ENCODE peak calls at places on chromosomes 11 and 22, in four cellular contexts. X is spleen, J is tibial nerve, P is heart left ventricle. D is an unnamed sample.

GRCh38 chr22:20117656-20118571 is 888 bp upstream of the TRMT2A start:
- DNase-seq in X (peak; percentile 92), J (no peak), P (no peak), D (no peak)

GRCh38 chr11:10885703-10886363 is 28.0 kb upstream of the ZBED5 start:
- DNase-seq in X (no peak), J (no peak), P (peak; percentile 54), D (no peak)

GRCh38 chr11:134026655-134027343 is 42.1 kb upstream of the JAM3 start:
- DNase-seq in X (no peak), J (no peak), P (no peak), D (no peak)

GRCh38 chr11:10659339-10660216 is 34.0 kb downstream of the IRAG1 start:
- DNase-seq in X (no peak), J (no peak), P (no peak), D (peak; percentile 84)

GRCh38 chr11:120088056-120088455 is 49.9 kb downstream of the TRIM29 start:
- DNase-seq in X (no peak), J (no peak), P (no peak), D (no peak)

GRCh38 chr11:131413217-131413616 is 42.8 kb downstream of the NTM start:
- DNase-seq in X (no peak), J (no peak), P (no peak), D (no peak)

GRCh38 chr22:33811208-33811607 is 109.1 kb downstream of the LARGE1 start:
- DNase-seq in X (no peak), J (no peak), P (no peak), D (no peak)

GRCh38 chr22:19448076-19448607 is 631 bp upstream of the C22orf39 start:
- DNase-seq in X (no peak), J (no peak), P (peak; percentile 19), D (no peak)

GRCh38 chr11:131914299-131914902 is 544.0 kb downstream of the NTM start:
- DNase-seq in X (no peak), J (no peak), P (no peak), D (no peak)

GRCh38 chr11:27653990-27654758 is 46.1 kb downstream of the BDNF start:
- DNase-seq in X (no peak), J (no peak), P (no peak), D (no peak)

GRCh38 chr11:113267536-113267935 is 46.8 kb upstream of the TTC12 start:
- DNase-seq in X (no peak), J (no peak), P (no peak), D (no peak)

GRCh38 chr11:129223701-129224149 is 31.6 kb upstream of the ARHGAP32 start:
- DNase-seq in X (no peak), J (no peak), P (no peak), D (no peak)

GRCh38 chr11:20112291-20113146 is 47.8 kb downstream of the DBX1 start:
- DNase-seq in X (no peak), J (no peak), P (peak; percentile 84), D (peak; percentile 79)

DNA sequence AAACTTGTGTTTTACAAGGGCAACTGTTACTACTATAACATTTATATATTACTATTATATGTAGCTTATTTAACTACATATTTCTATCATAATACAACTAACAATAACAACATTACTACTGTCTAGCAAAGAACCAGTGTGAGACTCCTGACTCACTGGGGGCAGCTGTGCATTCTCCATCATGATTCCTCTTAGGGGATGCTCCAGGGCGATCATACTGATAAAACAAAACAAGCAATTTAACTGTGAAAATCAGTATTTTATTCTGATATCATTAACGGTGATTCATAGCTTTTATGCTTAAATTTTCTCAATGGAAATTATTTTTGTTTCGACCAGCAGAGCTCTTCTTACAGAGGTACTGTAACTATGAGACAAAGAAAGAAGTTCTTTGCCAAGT is 24.6 kb upstream of the FNBP4 start:
- DNase-seq in X (no peak), J (no peak), P (no peak), D (no peak)
- H3K36me3 ChIP-seq in X (peaks cover 100% of the 10 kb centered on the region), J (peaks cover 9% of the 10 kb centered on the region), P (peaks cover 99% of the 10 kb centered on the region), D (no peaks in the 10 kb centered on the region)

DNA sequence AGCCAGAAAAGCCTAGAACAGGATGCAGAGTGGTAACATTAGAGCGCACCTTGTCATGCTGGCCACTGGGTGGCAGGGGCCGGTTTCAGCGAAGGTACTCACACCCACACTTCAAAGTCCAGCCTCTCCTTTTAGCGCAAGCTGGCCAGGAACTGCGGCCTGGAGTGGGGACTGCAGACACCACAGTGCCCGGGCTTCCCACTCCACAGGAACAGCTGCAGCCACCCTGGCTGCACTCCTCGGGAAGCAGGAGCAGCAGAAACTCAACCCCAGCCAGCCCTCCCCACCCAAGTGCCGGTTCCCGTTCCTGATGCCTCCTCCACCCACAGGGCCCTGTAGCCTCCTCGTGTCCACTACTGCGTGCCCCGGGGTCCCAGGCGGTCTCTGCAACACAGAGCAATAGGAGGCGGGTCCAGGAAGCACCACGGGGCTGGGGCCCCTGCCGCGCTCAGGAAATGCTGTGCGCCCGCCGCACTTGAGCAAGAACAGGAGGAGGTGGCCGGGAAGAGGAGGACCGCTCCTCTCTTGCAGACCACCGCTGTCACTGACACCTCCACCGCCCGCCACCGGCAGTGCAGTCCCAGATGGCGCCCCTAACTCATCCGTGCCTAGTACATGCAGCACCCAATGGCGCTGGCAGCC is 2.2 kb downstream of the RFPL2 start:
- DNase-seq in X (no peak), J (no peak), P (peak; percentile 33), D (no peak)
- TF ChIP-seq CTCF in X (no peak), J (peak; percentile 7), P (peak; percentile 53), D (no peak)

DNA sequence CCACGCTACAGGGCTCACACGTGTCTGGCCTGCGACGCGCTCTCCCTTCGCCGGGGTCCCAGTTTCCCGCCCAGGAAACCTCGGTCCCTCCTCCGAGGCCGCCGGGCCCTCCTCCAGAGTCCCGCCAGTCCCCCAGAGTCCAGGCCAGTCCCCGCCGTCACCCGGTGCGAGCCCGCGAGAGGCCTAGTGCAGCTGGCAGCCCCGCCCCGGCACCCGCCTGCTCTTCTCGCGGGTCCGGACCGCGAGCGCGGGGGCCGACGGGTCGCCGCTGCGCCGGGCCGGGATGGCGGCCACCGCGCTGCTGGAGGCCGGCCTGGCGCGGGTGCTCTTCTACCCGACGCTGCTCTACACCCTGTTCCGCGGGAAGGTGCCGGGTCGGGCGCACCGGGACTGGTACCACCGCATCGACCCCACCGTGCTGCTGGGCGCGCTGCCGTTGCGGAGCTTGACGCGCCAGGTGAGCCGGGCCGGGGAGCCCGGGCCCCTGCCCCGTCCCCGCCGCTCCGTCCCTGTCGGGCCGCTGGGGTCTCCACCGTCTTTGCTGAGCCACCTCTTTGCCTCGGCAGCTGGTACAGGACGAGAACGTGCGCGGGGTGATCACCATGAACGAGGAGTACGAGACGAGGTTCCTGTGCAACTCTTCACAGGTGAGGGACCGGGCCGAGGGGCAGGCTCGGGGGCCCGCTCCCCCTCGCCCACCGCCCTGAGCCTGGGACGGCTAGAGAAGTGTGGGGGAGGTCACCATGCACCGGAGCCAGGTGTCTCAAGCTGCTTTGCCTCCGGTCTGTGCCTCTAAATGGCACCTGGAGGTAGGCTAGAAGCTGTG is at the start of gene PTPMT1:
- DNase-seq in X (peak; percentile 94), J (no peak), P (peak; percentile 83), D (peak; percentile 68)
- TF ChIP-seq POLR2A in X (no peak), J (no peak), P (peak; percentile 51), D (no peak)

GRCh38 chr11:61418136-61418535 is 11.6 kb downstream of the CPSF7 start:
- DNase-seq in X (no peak), J (no peak), P (no peak), D (no peak)
- H3K36me3 ChIP-seq in X (peaks cover 99% of the 10 kb centered on the region), J (peaks cover 41% of the 10 kb centered on the region), P (peaks cover 99% of the 10 kb centered on the region), D (no peaks in the 10 kb centered on the region)

DNA sequence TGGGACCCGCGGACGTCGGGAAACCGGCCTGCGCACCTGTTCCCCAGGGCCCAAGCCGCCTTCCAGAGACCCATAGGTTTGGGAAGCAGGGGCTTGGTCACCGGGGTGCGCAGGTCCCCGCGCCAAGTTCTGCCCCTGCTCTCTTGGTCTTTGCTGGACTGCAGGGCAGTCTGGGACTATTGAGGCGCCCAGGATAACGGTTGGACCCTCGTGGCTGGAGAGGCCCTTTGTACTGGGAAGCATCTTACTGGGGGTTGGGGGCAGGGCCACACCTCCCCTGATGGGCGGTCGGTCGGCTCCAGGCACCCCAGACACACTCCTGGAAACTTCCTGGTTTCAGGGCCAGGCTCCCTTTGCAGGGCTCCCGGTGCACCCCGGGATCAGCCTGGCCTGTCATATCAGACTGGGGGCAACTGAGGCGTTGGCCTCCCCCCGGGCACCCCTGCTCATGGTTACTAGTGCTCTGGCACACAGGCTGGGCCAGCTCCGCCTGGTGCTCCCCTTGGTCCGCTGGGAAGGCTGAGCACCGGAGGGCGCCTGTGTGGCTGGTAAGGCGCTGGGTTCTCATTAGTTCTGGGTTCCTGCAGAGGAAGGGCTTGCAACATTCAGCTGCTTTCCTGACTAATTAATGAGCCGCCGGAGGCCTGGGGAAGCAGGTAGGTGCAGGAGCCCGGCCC is 1250.5 kb downstream of the BRD1 start:
- DNase-seq in X (no peak), J (no peak), P (no peak), D (no peak)
- TF ChIP-seq CTCF in X (no peak), J (no peak), P (no peak), D (no peak)

DNA sequence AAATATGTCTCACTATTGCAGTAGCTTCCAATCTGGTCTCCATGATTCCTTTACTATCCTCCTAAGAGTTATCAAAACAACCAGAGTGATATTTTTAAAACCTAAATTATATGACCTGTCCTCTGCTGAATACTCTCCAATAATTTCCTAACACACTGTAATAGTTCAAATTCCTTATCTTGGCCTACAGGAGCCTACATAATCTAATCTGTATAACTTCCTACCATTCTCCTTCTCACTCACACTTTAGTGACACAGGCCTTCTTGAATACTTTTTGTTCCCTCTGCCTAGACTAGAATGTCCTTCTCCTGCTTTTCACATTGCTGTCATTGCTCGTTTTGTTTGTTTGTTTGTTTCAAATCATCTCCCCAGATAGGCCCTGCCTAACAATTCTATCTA is 9.4 kb downstream of the FHIP1B start:
- DNase-seq in X (no peak), J (no peak), P (no peak), D (no peak)
- TF ChIP-seq POLR2A in X (no peak), J (no peak), P (no peak), D (no peak)

D was measured in uterus.